ENCODE peak calls at places on chromosomes 16 and 17, in seven cellular contexts. Q is AG09309; D is naive thymus-derived CD4-positive, alpha-beta T cell; E is activated T-cell treated with anti-CD3 and anti-CD28 coated beads for 1 hour; U is CD8-positive, alpha-beta T cell; O is stimulated activated naive B cell treated with anti-CD40 and anti-IgM and Interleukin-4, amounts not matched to agents 10 μg/mL and 1 μg/mL and 100 μg/mL, for 72 hours; W is cerebellar cortex. N is an unnamed sample.

GRCh38 chr16:56355221-56355620 is 70.1 kb downstream of the AMFR start:
- DNase-seq in Q (no peak), D (peak; percentile 1), E (no peak), U (no peak), O (no peak), W (no peak), N (no peak)

GRCh38 chr17:12421077-12421476 is 244.6 kb upstream of the MYOCD start:
- DNase-seq in Q (no peak), D (no peak), E (no peak), U (no peak), O (no peak), W (no peak), N (no peak)

GRCh38 chr16:54193656-54194007 is 93.0 kb downstream of the IRX3 start:
- DNase-seq in Q (peak; percentile 5), D (peak; percentile 12), E (no peak), U (no peak), O (peak; percentile 30), W (peak; percentile 46), N (no peak)

GRCh38 chr16:54342966-54343365 is 56.4 kb upstream of the IRX3 start:
- DNase-seq in Q (no peak), D (no peak), E (no peak), U (no peak), O (no peak), W (no peak), N (no peak)

GRCh38 chr17:28078443-28079229 is 36.2 kb downstream of the NLK start:
- DNase-seq in Q (no peak), D (no peak), E (no peak), U (no peak), O (no peak), W (no peak), N (no peak)

GRCh38 chr17:8941520-8941919 is 24.0 kb downstream of the PIK3R5 start:
- DNase-seq in Q (no peak), D (no peak), E (peak; percentile 43), U (peak; percentile 78), O (peak; percentile 79), W (no peak), N (no peak)

GRCh38 chr16:88192601-88193000 is 190.2 kb upstream of the ZNF469 start:
- DNase-seq in Q (no peak), D (no peak), E (no peak), U (no peak), O (no peak), W (no peak), N (no peak)

GRCh38 chr17:35708149-35708548 is 23.3 kb upstream of the RASL10B start:
- DNase-seq in Q (no peak), D (no peak), E (no peak), U (no peak), O (no peak), W (no peak), N (no peak)

GRCh38 chr17:9151091-9151490 is 129.8 kb downstream of the NTN1 start:
- DNase-seq in Q (no peak), D (no peak), E (no peak), U (no peak), O (no peak), W (no peak), N (no peak)

GRCh38 chr17:50679008-50679544 is 28.6 kb downstream of the ANKRD40 start:
- DNase-seq in Q (no peak), D (no peak), E (no peak), U (no peak), O (no peak), W (no peak), N (no peak)

GRCh38 chr17:82648761-82649474 is 674 bp upstream of the WDR45B start:
- DNase-seq in Q (no peak), D (peak; percentile 43), E (no peak), U (peak; percentile 61), O (peak; percentile 27), W (peak; percentile 37), N (no peak)

GRCh38 chr17:17767096-17767470 is 69.7 kb downstream of the SREBF1 start:
- DNase-seq in Q (no peak), D (no peak), E (no peak), U (no peak), O (no peak), W (no peak), N (no peak)

GRCh38 chr16:14249291-14250032 is 178.3 kb downstream of the MRTFB start:
- DNase-seq in Q (no peak), D (no peak), E (peak; percentile 24), U (peak; percentile 32), O (peak; percentile 18), W (peak; percentile 55), N (no peak)

GRCh38 chr16:8886593-8887437 is 4.7 kb downstream of the LITAFD start:
- DNase-seq in Q (no peak), D (no peak), E (no peak), U (no peak), O (no peak), W (no peak), N (no peak)

GRCh38 chr17:34527908-34528470 is 51.4 kb upstream of the TMEM132E start:
- DNase-seq in Q (no peak), D (no peak), E (no peak), U (no peak), O (no peak), W (no peak), N (no peak)

GRCh38 chr16:17832738-17833137 is 362.0 kb upstream of the XYLT1 start:
- DNase-seq in Q (no peak), D (no peak), E (no peak), U (no peak), O (no peak), W (no peak), N (no peak)

GRCh38 chr16:51153275-51153991 is 2.4 kb upstream of the SALL1 start:
- DNase-seq in Q (no peak), D (no peak), E (no peak), U (no peak), O (no peak), W (no peak), N (no peak)

GRCh38 chr17:10198509-10199249 is at the start of gene GAS7:
- DNase-seq in Q (no peak), D (peak; percentile 14), E (no peak), U (peak; percentile 70), O (peak; percentile 42), W (peak; percentile 26), N (no peak)

GRCh38 chr17:61307905-61308886 is 91.4 kb upstream of the TBX2 start:
- DNase-seq in Q (peak; percentile 99), D (no peak), E (no peak), U (no peak), O (no peak), W (no peak), N (peak; percentile 98)

GRCh38 chr17:77332981-77333685 is 192.4 kb downstream of the SEC14L1 start:
- DNase-seq in Q (peak; percentile 88), D (no peak), E (no peak), U (no peak), O (no peak), W (no peak), N (no peak)

GRCh38 chr17:50095626-50096037 is 481 bp downstream of the PDK2 start:
- DNase-seq in Q (no peak), D (no peak), E (no peak), U (no peak), O (no peak), W (no peak), N (no peak)

GRCh38 chr17:1462164-1463112 is 6.4 kb upstream of the CRK start:
- DNase-seq in Q (no peak), D (no peak), E (no peak), U (peak; percentile 23), O (no peak), W (peak; percentile 82), N (no peak)

GRCh38 chr16:22206847-22207714 is 1.0 kb downstream of the EEF2K start:
- DNase-seq in Q (no peak), D (peak; percentile 32), E (no peak), U (peak; percentile 66), O (peak; percentile 92), W (peak; percentile 68), N (no peak)

GRCh38 chr16:30700491-30700890 is 1.5 kb downstream of the SRCAP start:
- DNase-seq in Q (no peak), D (no peak), E (no peak), U (no peak), O (no peak), W (no peak), N (no peak)

GRCh38 chr16:50881331-50881830 is 139.5 kb downstream of the CYLD start:
- DNase-seq in Q (no peak), D (no peak), E (no peak), U (no peak), O (no peak), W (no peak), N (no peak)

N was measured in AG04450.